ENCODE peak calls at places on chromosome 5, in seven cellular contexts. D is mesendoderm; M is CD8-positive, alpha-beta T cell; H is fibroblast of lung; K is tibial nerve; R is suprapubic skin; U is heart right ventricle. E is an unnamed sample.

GRCh38 chr5:130720355-130720754 is 444.7 kb downstream of the HINT1 start:
- DNase-seq in M (no peak), K (no peak), H (peak; percentile 41), U (no peak), D (peak; percentile 73), R (no peak), E (no peak)

GRCh38 chr5:113274836-113275414 is 159.9 kb downstream of the TSSK1B start:
- DNase-seq in R (no peak), K (no peak), U (no peak), M (no peak), D (peak; percentile 80), H (no peak), E (no peak)

GRCh38 chr5:53407373-53407772 is 73.1 kb upstream of the FST start:
- DNase-seq in R (no peak), K (no peak), D (no peak), M (no peak), H (peak; percentile 87), U (no peak), E (no peak)

GRCh38 chr5:11378462-11378861 is 525.8 kb downstream of the CTNND2 start:
- DNase-seq in D (no peak), R (no peak), H (no peak), M (no peak), U (no peak), K (no peak), E (no peak)

GRCh38 chr5:151132959-151133358 is 24.6 kb downstream of the ANXA6 start:
- DNase-seq in R (no peak), K (no peak), M (no peak), U (no peak), D (no peak), H (no peak), E (no peak)

GRCh38 chr5:16819522-16820167 is 116.4 kb downstream of the MYO10 start:
- DNase-seq in K (no peak), R (no peak), D (no peak), M (no peak), H (peak; percentile 82), U (no peak), E (no peak)

GRCh38 chr5:11166906-11167305 is 405.9 kb upstream of the DAP start:
- DNase-seq in U (no peak), K (no peak), M (no peak), D (no peak), H (peak; percentile 70), R (no peak), E (no peak)

GRCh38 chr5:113514263-113514590 is 733 bp downstream of the YTHDC2 start:
- DNase-seq in H (no peak), M (no peak), D (peak; percentile 43), R (no peak), U (no peak), K (no peak), E (no peak)

GRCh38 chr5:12805165-12805698 is 901.0 kb upstream of the CTNND2 start:
- DNase-seq in K (no peak), H (no peak), M (no peak), U (no peak), R (no peak), D (no peak), E (no peak)

GRCh38 chr5:40879163-40879942 is 29.9 kb upstream of the C7 start:
- DNase-seq in D (peak; percentile 9), H (peak; percentile 11), K (no peak), U (no peak), M (no peak), R (no peak), E (no peak)

GRCh38 chr5:113340537-113340936 is 94.3 kb downstream of the TSSK1B start:
- DNase-seq in M (no peak), U (peak; percentile 17), R (no peak), D (peak; percentile 54), H (no peak), K (no peak), E (no peak)

GRCh38 chr5:14298126-14298847 is 155.1 kb downstream of the TRIO start:
- DNase-seq in K (no peak), R (no peak), D (no peak), M (no peak), H (peak; percentile 40), U (no peak), E (no peak)

GRCh38 chr5:149022200-149022599 is 40.7 kb downstream of the SH3TC2 start:
- DNase-seq in K (no peak), H (no peak), M (no peak), D (no peak), R (no peak), U (no peak), E (no peak)

GRCh38 chr5:63008195-63008594 is 429.6 kb downstream of the LRRC70 start:
- DNase-seq in K (no peak), R (no peak), H (no peak), D (no peak), M (no peak), U (no peak), E (no peak)

GRCh38 chr5:40569549-40570270 is 110.0 kb upstream of the PTGER4 start:
- DNase-seq in D (no peak), H (peak; percentile 16), K (no peak), M (no peak), U (no peak), R (no peak), E (no peak)

GRCh38 chr5:83313431-83313830 is 158.1 kb upstream of the VCAN start:
- DNase-seq in K (no peak), D (no peak), U (no peak), R (no peak), M (no peak), H (peak; percentile 81), E (no peak)

GRCh38 chr5:159322180-159322579 is 8.1 kb downstream of the IL12B start:
- DNase-seq in D (no peak), K (no peak), H (no peak), U (no peak), R (no peak), M (no peak), E (no peak)

GRCh38 chr5:8340739-8341344 is 471.9 kb downstream of the MTRR start:
- DNase-seq in U (no peak), K (no peak), H (peak; percentile 7), D (peak; percentile 14), M (no peak), R (no peak), E (no peak)

GRCh38 chr5:159149085-159149484 is 49.4 kb upstream of the EBF1 start:
- DNase-seq in U (no peak), H (no peak), M (no peak), D (no peak), R (no peak), K (no peak), E (no peak)

GRCh38 chr5:136192526-136193395 is at the start of gene SMIM32:
- DNase-seq in K (no peak), R (no peak), H (peak; percentile 20), U (no peak), D (peak; percentile 77), M (no peak), E (no peak)

GRCh38 chr5:106862450-106863193 is 808.1 kb downstream of the EFNA5 start:
- DNase-seq in R (no peak), H (peak; percentile 91), M (no peak), K (no peak), U (no peak), D (peak; percentile 29), E (no peak)

GRCh38 chr5:96256795-96257470 is 176.1 kb downstream of the PCSK1 start:
- DNase-seq in K (no peak), U (no peak), M (no peak), R (peak; percentile 60), D (peak; percentile 41), H (peak; percentile 97), E (no peak)

GRCh38 chr5:14364576-14365472 is 216.8 kb upstream of the OTULINL start:
- DNase-seq in D (peak; percentile 75), K (no peak), R (no peak), M (no peak), U (no peak), H (no peak), E (no peak)

GRCh38 chr5:152262667-152263066 is 142.4 kb downstream of the NMUR2 start:
- DNase-seq in H (no peak), M (no peak), R (no peak), U (no peak), K (no peak), D (peak; percentile 75), E (no peak)
- H3K27me3 ChIP-seq in H (no peaks in the 10 kb centered on the region), M (no peaks in the 10 kb centered on the region), R (no peaks in the 10 kb centered on the region), U (no peaks in the 10 kb centered on the region), K (no peaks in the 10 kb centered on the region), D (no peaks in the 10 kb centered on the region), E (no peaks in the 10 kb centered on the region)

GRCh38 chr5:172894767-172895166 is 60.7 kb downstream of the ERGIC1 start:
- DNase-seq in K (no peak), D (no peak), U (no peak), M (no peak), R (no peak), H (no peak), E (no peak)
- H3K36me3 ChIP-seq in K (no peaks in the 10 kb centered on the region), D (peaks cover 2% of the 10 kb centered on the region), U (no peaks in the 10 kb centered on the region), M (peaks cover 17% of the 10 kb centered on the region), R (peaks cover 17% of the 10 kb centered on the region), H (peaks cover 5% of the 10 kb centered on the region), E (no peaks in the 10 kb centered on the region)

DNA sequence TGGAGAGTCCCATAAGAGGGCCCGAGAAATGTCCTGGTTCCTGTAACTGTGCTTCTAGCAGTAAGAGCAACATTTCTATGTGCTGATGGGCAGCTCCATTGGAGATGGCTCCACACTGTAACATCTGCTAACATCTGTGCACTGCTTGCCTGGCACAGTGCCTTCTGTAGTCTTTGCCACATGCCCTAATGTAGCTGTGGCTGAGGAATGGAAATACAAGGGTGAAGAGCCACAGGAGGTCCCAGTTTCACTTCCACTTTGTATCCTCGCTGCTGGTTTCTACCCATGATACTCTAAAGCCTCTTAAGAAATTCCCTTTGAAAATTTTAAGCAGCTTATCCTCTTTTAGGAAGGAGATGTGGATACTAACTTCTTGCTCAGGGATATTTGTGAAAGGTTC is 97.4 kb downstream of the HOMER1 start:
- DNase-seq in D (no peak), R (no peak), H (no peak), K (no peak), U (no peak), M (no peak), E (no peak)
- H3K27me3 ChIP-seq in D (no peaks in the 10 kb centered on the region), R (no peaks in the 10 kb centered on the region), H (no peaks in the 10 kb centered on the region), K (no peaks in the 10 kb centered on the region), U (no peaks in the 10 kb centered on the region), M (no peaks in the 10 kb centered on the region), E (no peaks in the 10 kb centered on the region)

GRCh38 chr5:65876496-65876895 is 49.9 kb upstream of the ERBIN start:
- DNase-seq in R (no peak), M (no peak), K (no peak), U (no peak), D (no peak), H (no peak), E (no peak)

GRCh38 chr5:65883461-65883860 is 42.9 kb upstream of the ERBIN start:
- DNase-seq in K (no peak), R (no peak), M (no peak), D (no peak), U (no peak), H (no peak), E (no peak)

GRCh38 chr5:65876970-65877369 is 49.4 kb upstream of the ERBIN start:
- DNase-seq in K (no peak), R (no peak), U (no peak), H (no peak), M (no peak), D (no peak), E (no peak)

GRCh38 chr5:65882278-65882677 is 44.1 kb upstream of the ERBIN start:
- DNase-seq in D (no peak), U (no peak), H (no peak), M (no peak), K (no peak), R (no peak), E (no peak)

DNA sequence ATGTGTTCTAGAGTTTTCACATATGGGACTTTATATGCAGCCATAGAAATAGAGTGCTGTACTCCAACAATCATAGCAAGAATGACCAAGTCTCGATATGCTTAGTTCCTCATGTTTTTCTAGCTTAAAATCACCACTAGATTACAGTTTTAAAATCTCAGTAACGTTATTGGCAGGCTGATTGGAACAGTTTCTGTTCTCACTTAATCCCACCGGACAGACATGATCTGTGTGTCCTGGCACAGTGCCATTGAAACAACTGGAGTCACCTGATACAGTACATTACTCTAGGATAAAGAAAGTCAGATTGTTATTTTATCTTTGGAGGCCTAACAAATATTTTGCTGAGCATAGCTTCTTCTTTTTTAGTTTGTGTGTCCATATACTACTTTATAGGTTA is 45.7 kb upstream of the ERBIN start:
- DNase-seq in H (no peak), D (no peak), U (no peak), K (peak; percentile 6), M (no peak), R (no peak), E (no peak)
- H3K36me3 ChIP-seq in H (no peaks in the 10 kb centered on the region), D (no peaks in the 10 kb centered on the region), U (no peaks in the 10 kb centered on the region), K (no peaks in the 10 kb centered on the region), M (no peaks in the 10 kb centered on the region), R (no peaks in the 10 kb centered on the region), E (no peaks in the 10 kb centered on the region)

E was measured in left lung.